ENCODE peak calls at places on chromosomes 3 and 15, in ten cellular contexts. Q is Peyer's patch, S is endothelial cell of umbilical vein, Y is suprapubic skin, K is heart left ventricle, X is tibial nerve, E is IMR-90, O is right lobe of liver, B is transverse colon, R is A549. W is an unnamed sample.

GRCh38 chr3:188901126-188901525 is 270.6 kb upstream of the TPRG1 start:
- DNase-seq in Q (no peak), S (peak), Y (no peak), K (no peak), X (no peak), E (peak), O (no peak), B (no peak), R (no peak), W (no peak)

GRCh38 chr3:16568115-16568514 is 37.1 kb downstream of the DAZL start:
- DNase-seq in Q (no peak), S (no peak), Y (no peak), K (no peak), X (no peak), E (no peak), O (no peak), B (no peak), R (no peak), W (no peak)

GRCh38 chr3:123431658-123432323 is 17.1 kb downstream of the ADCY5 start:
- DNase-seq in Q (no peak), S (no peak), Y (no peak), K (no peak), X (no peak), E (no peak), O (no peak), B (peak), R (no peak), W (no peak)

GRCh38 chr3:49872801-49873281 is 3.1 kb upstream of the CAMKV start:
- DNase-seq in Q (no peak), S (no peak), Y (no peak), K (no peak), X (no peak), E (no peak), O (no peak), B (no peak), R (no peak), W (no peak)

GRCh38 chr3:128278761-128279593 is 125.7 kb downstream of the EEFSEC start:
- DNase-seq in Q (no peak), S (peak), Y (peak), K (peak), X (peak), E (peak), O (no peak), B (peak), R (no peak), W (no peak)

GRCh38 chr3:55505776-55506175 is 18.7 kb upstream of the WNT5A start:
- DNase-seq in Q (no peak), S (no peak), Y (no peak), K (no peak), X (no peak), E (no peak), O (no peak), B (no peak), R (no peak), W (no peak)

GRCh38 chr15:40435331-40436089 is 5.2 kb upstream of the BAHD1 start:
- DNase-seq in Q (no peak), S (no peak), Y (no peak), K (no peak), X (no peak), E (no peak), O (no peak), B (no peak), R (no peak), W (no peak)

GRCh38 chr3:149368850-149369497 is 8.5 kb downstream of the TM4SF1 start:
- DNase-seq in Q (no peak), S (peak), Y (no peak), K (no peak), X (no peak), E (no peak), O (no peak), B (no peak), R (peak), W (no peak)

GRCh38 chr3:98855811-98856400 is 45.6 kb downstream of the DCBLD2 start:
- DNase-seq in Q (no peak), S (peak), Y (no peak), K (no peak), X (no peak), E (peak), O (no peak), B (no peak), R (peak), W (no peak)

GRCh38 chr3:48565591-48566400 is 2.2 kb upstream of the UCN2 start:
- DNase-seq in Q (no peak), S (no peak), Y (no peak), K (no peak), X (no peak), E (peak), O (no peak), B (no peak), R (peak), W (no peak)

GRCh38 chr15:78077860-78078187 is 313 bp upstream of the TBC1D2B start:
- DNase-seq in Q (no peak), S (no peak), Y (no peak), K (no peak), X (no peak), E (no peak), O (no peak), B (peak), R (no peak), W (no peak)

GRCh38 chr3:142647856-142648255 is 51.7 kb downstream of the PLS1 start:
- DNase-seq in Q (no peak), S (no peak), Y (no peak), K (no peak), X (no peak), E (peak), O (no peak), B (peak), R (peak), W (no peak)

GRCh38 chr3:120780977-120781376 is 38.4 kb downstream of the GTF2E1 start:
- DNase-seq in Q (no peak), S (peak), Y (no peak), K (no peak), X (no peak), E (peak), O (no peak), B (peak), R (peak), W (no peak)

GRCh38 chr15:74319596-74320357 is 47.7 kb downstream of the CYP11A1 start:
- DNase-seq in Q (no peak), S (no peak), Y (no peak), K (peak), X (no peak), E (no peak), O (no peak), B (no peak), R (no peak), W (no peak)

GRCh38 chr3:127699098-127699945 is 26.6 kb downstream of the ABTB1 start:
- DNase-seq in Q (no peak), S (no peak), Y (no peak), K (no peak), X (no peak), E (peak), O (no peak), B (no peak), R (no peak), W (no peak)

GRCh38 chr15:78811124-78811824 is at the start of gene ADAMTS7:
- DNase-seq in Q (peak), S (peak), Y (no peak), K (peak), X (peak), E (peak), O (peak), B (peak), R (peak), W (no peak)

GRCh38 chr3:87706176-87706575 is 352.6 kb downstream of the CGGBP1 start:
- DNase-seq in Q (no peak), S (no peak), Y (no peak), K (no peak), X (no peak), E (no peak), O (no peak), B (no peak), R (no peak), W (no peak)

GRCh38 chr15:56598991-56599390 is 134.1 kb upstream of the MNS1 start:
- DNase-seq in Q (no peak), S (no peak), Y (no peak), K (no peak), X (no peak), E (peak), O (no peak), B (no peak), R (no peak), W (no peak)

GRCh38 chr3:17292556-17292955 is 407.8 kb downstream of the PLCL2 start:
- DNase-seq in Q (no peak), S (no peak), Y (no peak), K (no peak), X (no peak), E (no peak), O (no peak), B (no peak), R (no peak), W (no peak)

GRCh38 chr3:189342811-189343210 is 171.0 kb downstream of the TPRG1 start:
- DNase-seq in Q (no peak), S (no peak), Y (no peak), K (no peak), X (no peak), E (no peak), O (no peak), B (no peak), R (no peak), W (no peak)

GRCh38 chr3:157146664-157147082 is 13.3 kb downstream of the CCNL1 start:
- DNase-seq in Q (no peak), S (no peak), Y (no peak), K (no peak), X (no peak), E (no peak), O (no peak), B (no peak), R (no peak), W (no peak)

GRCh38 chr3:157147099-157147803 is 12.7 kb downstream of the CCNL1 start:
- DNase-seq in Q (no peak), S (no peak), Y (no peak), K (no peak), X (no peak), E (no peak), O (no peak), B (no peak), R (no peak), W (no peak)

GRCh38 chr3:157145566-157145965 is 14.4 kb downstream of the CCNL1 start:
- DNase-seq in Q (no peak), S (no peak), Y (no peak), K (no peak), X (no peak), E (no peak), O (no peak), B (no peak), R (no peak), W (no peak)

GRCh38 chr3:157139938-157140534 is 19.9 kb downstream of the CCNL1 start:
- DNase-seq in Q (no peak), S (no peak), Y (no peak), K (no peak), X (no peak), E (no peak), O (no peak), B (no peak), R (no peak), W (no peak)

DNA sequence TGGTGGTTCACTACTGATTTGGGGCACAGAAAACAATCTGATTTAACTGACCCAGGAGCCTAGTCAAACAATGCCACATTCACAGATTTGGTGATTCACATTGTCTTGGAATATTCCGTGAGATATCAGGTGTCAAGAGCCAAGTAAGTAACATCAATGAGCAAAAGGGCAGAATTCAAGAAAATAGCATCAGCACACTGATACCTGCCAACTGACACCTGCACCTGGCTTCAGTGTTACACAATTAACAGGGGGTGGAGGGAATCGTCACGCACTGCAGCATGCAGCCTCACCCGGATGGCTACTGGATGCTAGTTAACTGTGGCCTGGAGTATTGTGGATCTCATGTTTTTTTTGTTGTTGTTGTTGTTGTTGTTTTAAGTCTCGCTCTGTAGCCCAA is 17.6 kb downstream of the CCNL1 start:
- DNase-seq in Q (no peak), S (no peak), Y (no peak), K (no peak), X (no peak), E (no peak), O (no peak), B (no peak), R (no peak), W (no peak)
- TF ChIP-seq POLR2A in Q (no peak), S (peak), Y (no peak), K (no peak), X (no peak), E (no peak), O (no peak), B (no peak), R (no peak), W (no peak)

GRCh38 chr15:57685719-57686118 is 20.8 kb upstream of the POLR2M start:
- DNase-seq in Q (no peak), S (no peak), Y (no peak), K (no peak), X (no peak), E (no peak), O (no peak), B (no peak), R (no peak), W (no peak)
- H3K27ac ChIP-seq in Q (no peak), S (no peak), Y (no peak), K (peak), X (no peak), E (no peak), O (no peak), B (no peak), R (no peak), W (no peak)

DNA sequence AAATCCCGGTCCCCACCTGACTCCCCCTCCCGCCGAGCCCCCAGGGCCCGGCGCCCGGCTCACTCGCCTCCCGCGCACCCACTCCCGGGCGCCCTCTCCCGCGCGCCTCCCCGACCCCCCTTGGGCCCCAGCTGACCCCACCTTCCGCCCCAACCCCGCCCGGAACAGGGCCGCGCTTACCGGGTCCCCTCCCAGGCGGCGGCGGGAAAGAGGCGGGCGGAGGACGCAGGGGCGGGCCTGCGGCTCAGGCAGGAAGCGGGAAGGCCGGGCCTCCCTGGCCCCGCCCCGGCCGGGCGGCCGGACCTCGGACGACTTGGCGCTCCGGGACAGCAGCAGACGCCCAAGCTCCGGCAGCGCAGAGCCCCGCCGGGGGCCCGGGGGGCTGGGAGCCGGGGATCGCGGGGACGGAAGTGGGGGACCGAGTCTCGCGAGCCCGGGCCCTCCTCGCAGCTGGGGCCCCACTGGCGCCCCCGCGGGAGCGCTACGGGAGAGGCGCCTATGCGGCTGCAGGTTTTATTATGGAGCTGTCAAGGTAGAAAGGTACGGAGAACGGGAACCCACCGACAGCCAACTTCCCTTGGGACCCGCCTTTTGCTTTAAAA is at the start of gene SLC41A3:
- DNase-seq in Q (peak), S (peak), Y (peak), K (peak), X (peak), E (peak), O (peak), B (peak), R (peak), W (peak)
- TF ChIP-seq POLR2A in Q (peak), S (no peak), Y (peak), K (peak), X (peak), E (no peak), O (peak), B (peak), R (peak), W (peak)

DNA sequence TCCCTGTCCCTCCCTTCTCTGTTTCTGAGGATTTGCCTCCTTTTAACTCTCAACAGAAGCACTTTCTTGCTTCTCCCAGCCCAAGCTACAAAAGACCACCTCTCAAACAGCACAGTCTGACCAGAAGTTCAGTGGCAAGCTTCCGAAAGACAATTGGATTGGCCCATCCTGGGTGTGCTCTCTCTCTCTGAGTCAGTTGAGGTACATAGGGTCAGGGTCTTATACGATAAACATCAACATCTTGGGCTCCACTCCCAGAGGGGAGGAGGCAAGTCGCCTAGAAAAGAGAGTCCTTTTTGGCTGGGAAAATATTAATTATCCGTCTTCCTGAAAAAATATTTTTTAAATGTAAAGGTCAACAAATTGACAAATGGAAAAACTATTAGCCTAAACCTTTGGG is 155.8 kb downstream of the TMCO5A start:
- DNase-seq in Q (no peak), S (no peak), Y (no peak), K (no peak), X (no peak), E (no peak), O (no peak), B (no peak), R (no peak), W (no peak)
- H3K27ac ChIP-seq in Q (no peak), S (no peak), Y (no peak), K (peak), X (no peak), E (no peak), O (no peak), B (no peak), R (no peak), W (peak)

DNA sequence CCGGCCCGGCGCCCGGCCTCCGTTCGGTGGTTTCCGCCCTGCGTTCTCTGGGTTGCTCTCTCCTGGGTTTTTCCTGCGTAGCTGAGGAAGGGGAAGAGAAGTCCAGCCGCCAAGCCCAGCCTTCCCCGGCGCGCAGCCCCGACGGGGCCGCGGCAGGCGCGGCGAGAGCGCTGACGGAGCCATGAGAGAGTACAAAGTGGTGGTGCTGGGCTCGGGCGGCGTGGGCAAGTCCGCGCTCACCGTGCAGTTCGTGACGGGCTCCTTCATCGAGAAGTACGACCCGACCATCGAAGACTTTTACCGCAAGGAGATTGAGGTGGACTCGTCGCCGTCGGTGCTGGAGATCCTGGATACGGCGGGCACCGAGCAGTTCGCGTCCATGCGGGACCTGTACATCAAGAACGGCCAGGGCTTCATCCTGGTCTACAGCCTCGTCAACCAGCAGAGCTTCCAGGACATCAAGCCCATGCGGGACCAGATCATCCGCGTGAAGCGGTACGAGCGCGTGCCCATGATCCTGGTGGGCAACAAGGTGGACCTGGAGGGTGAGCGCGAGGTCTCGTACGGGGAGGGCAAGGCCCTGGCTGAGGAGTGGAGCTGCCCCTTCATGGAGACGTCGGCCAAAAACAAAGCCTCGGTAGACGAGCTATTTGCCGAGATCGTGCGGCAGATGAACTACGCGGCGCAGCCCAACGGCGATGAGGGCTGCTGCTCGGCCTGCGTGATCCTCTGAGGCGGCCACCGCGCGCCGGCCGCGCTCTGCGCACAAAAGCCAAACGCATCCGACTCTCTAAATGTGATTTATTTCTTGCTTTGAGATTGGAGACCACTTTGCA is 705 bp downstream of the RAP2B start:
- DNase-seq in Q (peak), S (peak), Y (peak), K (peak), X (no peak), E (peak), O (peak), B (peak), R (peak), W (no peak)
- TF ChIP-seq POLR2A in Q (no peak), S (no peak), Y (no peak), K (no peak), X (no peak), E (no peak), O (no peak), B (no peak), R (no peak), W (no peak)

DNA sequence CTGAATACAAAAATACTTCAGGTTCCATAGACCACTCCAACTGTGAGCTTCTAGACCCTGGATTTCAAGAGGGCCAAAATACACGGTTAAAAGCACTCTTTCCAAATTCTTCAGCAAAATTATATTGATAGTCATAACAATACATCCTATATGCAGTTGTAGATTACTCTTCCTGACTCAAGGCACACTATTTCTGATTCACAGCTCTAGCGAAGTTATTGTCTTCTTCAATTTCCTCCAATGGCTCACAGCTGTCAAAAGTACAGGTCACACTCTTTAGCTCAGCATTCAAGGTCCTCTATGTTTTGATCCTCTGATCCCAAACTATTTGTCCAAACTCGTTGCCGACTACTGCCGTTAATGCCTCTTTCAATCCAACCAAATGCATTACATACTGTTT is 13.5 kb upstream of the CCDC80 start:
- DNase-seq in Q (no peak), S (no peak), Y (no peak), K (no peak), X (no peak), E (peak), O (no peak), B (no peak), R (no peak), W (no peak)
- H3K27ac ChIP-seq in Q (no peak), S (no peak), Y (peak), K (peak), X (no peak), E (peak), O (no peak), B (peak), R (peak), W (no peak)

DNA sequence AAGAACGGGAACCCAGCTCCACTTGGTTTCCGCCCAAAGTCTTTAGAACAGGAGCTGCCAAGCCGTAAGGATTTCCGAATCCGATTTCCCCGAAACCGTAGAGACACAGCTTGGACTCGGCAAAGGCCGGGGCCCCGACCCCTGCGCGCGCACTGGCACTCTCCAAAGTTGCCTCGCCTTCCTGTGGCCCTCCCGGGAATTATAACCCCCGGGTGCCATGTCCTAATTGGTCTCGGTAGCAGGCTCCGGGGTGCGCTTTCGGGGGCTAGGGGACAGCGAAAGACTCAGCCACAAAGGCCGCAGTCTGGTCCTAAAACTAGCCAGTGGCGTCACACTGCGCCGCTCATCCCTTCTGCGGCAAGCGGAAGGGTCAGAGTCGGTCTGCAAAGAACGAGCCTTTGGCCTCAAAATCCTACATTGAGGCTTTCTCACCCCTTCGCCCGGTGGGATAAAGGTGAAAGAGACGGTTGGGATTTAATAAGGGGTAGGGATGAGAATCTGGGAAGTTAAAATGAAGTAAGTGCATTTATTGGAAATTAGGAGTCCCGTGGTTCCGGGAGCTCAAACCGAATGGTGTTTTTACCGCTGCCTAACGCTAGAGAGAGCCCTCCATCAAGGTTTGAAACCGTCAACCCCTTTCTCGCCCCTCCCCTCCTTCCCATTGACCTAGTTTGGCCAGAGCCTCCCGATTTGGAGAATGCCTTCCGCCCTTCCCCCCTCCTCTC is 6.7 kb downstream of the BCL6 start:
- DNase-seq in Q (peak), S (peak), Y (peak), K (peak), X (peak), E (peak), O (peak), B (peak), R (peak), W (peak)
- TF ChIP-seq POLR2A in Q (no peak), S (no peak), Y (peak), K (peak), X (no peak), E (peak), O (peak), B (peak), R (peak), W (peak)

W was measured in esophagus squamous epithelium.